ENCODE peak calls at places on chromosomes 16 and 17, in nine cellular contexts. J is iPS DF 6.9; E is PC-3; S is GM12891; Q is ureter; X is activated CD4-positive, alpha-beta T cell treated with anti-CD3 and anti-CD28 coated beads for 1 hour; N is EH; B is tibial nerve; A is renal cortical epithelial cell. W is an unnamed sample.

GRCh38 chr16:53209489-53209888 is 154.7 kb downstream of the CHD9 start:
- DNase-seq in J (no peak), E (no peak), S (no peak), Q (no peak), X (no peak), N (no peak), B (no peak), A (no peak), W (no peak)

GRCh38 chr16:81600275-81600674 is 155.7 kb downstream of the CMIP start:
- DNase-seq in J (no peak), E (peak), S (no peak), Q (no peak), X (no peak), N (peak), B (no peak), A (peak), W (peak)

GRCh38 chr16:30972872-30973271 is 12.1 kb upstream of the HSD3B7 start:
- DNase-seq in J (no peak), E (no peak), S (no peak), Q (no peak), X (no peak), N (peak), B (no peak), A (no peak), W (peak)

GRCh38 chr17:46157443-46158107 is 35.7 kb downstream of the KANSL1 start:
- DNase-seq in J (no peak), E (no peak), S (no peak), Q (no peak), X (no peak), N (peak), B (no peak), A (no peak), W (no peak)

GRCh38 chr16:30557397-30557949 is 701 bp downstream of the ZNF764 start:
- DNase-seq in J (no peak), E (no peak), S (no peak), Q (no peak), X (no peak), N (peak), B (no peak), A (no peak), W (no peak)

GRCh38 chr17:2049333-2050245 is 5.3 kb upstream of the HIC1 start:
- DNase-seq in J (no peak), E (peak), S (peak), Q (peak), X (peak), N (peak), B (peak), A (peak), W (peak)

GRCh38 chr16:10744370-10745030 is 858 bp downstream of the NUBP1 start:
- DNase-seq in J (peak), E (no peak), S (no peak), Q (no peak), X (no peak), N (peak), B (no peak), A (peak), W (peak)

GRCh38 chr17:13027246-13027645 is 9.4 kb upstream of the ELAC2 start:
- DNase-seq in J (no peak), E (no peak), S (no peak), Q (no peak), X (no peak), N (peak), B (no peak), A (no peak), W (no peak)

GRCh38 chr17:75077490-75078096 is 10.2 kb upstream of the SLC16A5 start:
- DNase-seq in J (no peak), E (no peak), S (peak), Q (peak), X (peak), N (peak), B (no peak), A (peak), W (no peak)

GRCh38 chr17:29178750-29179231 is 1.4 kb downstream of the MYO18A start:
- DNase-seq in J (no peak), E (peak), S (no peak), Q (no peak), X (no peak), N (no peak), B (no peak), A (no peak), W (peak)

GRCh38 chr16:1789643-1790045 is 3.9 kb downstream of the IGFALS start:
- DNase-seq in J (no peak), E (no peak), S (no peak), Q (no peak), X (no peak), N (no peak), B (no peak), A (no peak), W (no peak)

GRCh38 chr16:50679676-50680555 is 1.2 kb downstream of the SNX20 start:
- DNase-seq in J (no peak), E (no peak), S (no peak), Q (no peak), X (no peak), N (no peak), B (no peak), A (no peak), W (no peak)

GRCh38 chr16:87740909-87741424 is 24.8 kb downstream of the KLHDC4 start:
- DNase-seq in J (no peak), E (no peak), S (no peak), Q (no peak), X (no peak), N (no peak), B (no peak), A (no peak), W (no peak)

GRCh38 chr16:1330260-1330914 is 3.1 kb upstream of the BAIAP3 start:
- DNase-seq in J (no peak), E (peak), S (no peak), Q (no peak), X (no peak), N (no peak), B (no peak), A (no peak), W (no peak)

GRCh38 chr16:27326738-27327585 is 13.2 kb downstream of the IL4R start:
- DNase-seq in J (peak), E (peak), S (peak), Q (peak), X (no peak), N (peak), B (peak), A (peak), W (peak)

GRCh38 chr17:33560165-33560564 is 267.1 kb upstream of the ASIC2 start:
- DNase-seq in J (no peak), E (no peak), S (no peak), Q (no peak), X (no peak), N (peak), B (no peak), A (no peak), W (no peak)

GRCh38 chr17:43468746-43469544 is 14.8 kb upstream of the DHX8 start:
- DNase-seq in J (no peak), E (peak), S (no peak), Q (no peak), X (no peak), N (peak), B (no peak), A (peak), W (no peak)

GRCh38 chr17:37225458-37225857 is 150.3 kb upstream of the C17orf78 start:
- DNase-seq in J (no peak), E (no peak), S (no peak), Q (no peak), X (no peak), N (no peak), B (no peak), A (no peak), W (no peak)

W was measured in A549.